ENCODE peak calls at places on chromosomes 2 and 18, in six cellular contexts. Y is WTC11, U is A549, G is endothelial cell of umbilical vein, I is K562, Z is H1. K is an unnamed sample.
A peak's percentile ranks its signal among the peaks of the same experiment; 100 is the strongest.

GRCh38 chr2:5479265-5479928 is 212.8 kb upstream of the SOX11 start:
- DNase-seq in Y (no peak), Z (no peak), U (no peak), I (no peak), G (no peak), K (no peak)

GRCh38 chr2:157476915-157477709 is 33.2 kb upstream of the CYTIP start:
- DNase-seq in I (no peak), U (no peak), Y (no peak), G (no peak), Z (no peak), K (no peak)

GRCh38 chr2:73250872-73251846 is 17.1 kb downstream of the CCT7 start:
- DNase-seq in Y (no peak), U (no peak), G (no peak), I (no peak), Z (no peak), K (no peak)

GRCh38 chr2:8805278-8806045 is 32.0 kb downstream of the KIDINS220 start:
- DNase-seq in I (peak; percentile 39), G (no peak), Z (no peak), Y (no peak), U (no peak), K (no peak)

GRCh38 chr2:54809814-54810213 is 86.4 kb downstream of the EML6 start:
- DNase-seq in G (no peak), Z (no peak), Y (no peak), I (no peak), U (peak; percentile 7), K (peak; percentile 16)

GRCh38 chr2:217687771-217688170 is 315.0 kb downstream of the TNS1 start:
- DNase-seq in G (no peak), U (no peak), I (no peak), Y (no peak), Z (no peak), K (no peak)

GRCh38 chr18:78713726-78714125 is 265.9 kb upstream of the SALL3 start:
- DNase-seq in G (no peak), I (no peak), Z (no peak), Y (no peak), U (no peak), K (no peak)

GRCh38 chr18:35571138-35571537 is 10.4 kb upstream of the GALNT1 start:
- DNase-seq in Z (no peak), G (no peak), Y (no peak), I (no peak), U (no peak), K (no peak)

GRCh38 chr2:192148620-192149321 is 46.0 kb downstream of the TMEFF2 start:
- DNase-seq in U (no peak), I (no peak), Z (no peak), G (peak; percentile 23), Y (no peak), K (no peak)

GRCh38 chr2:66846887-66847286 is 412.0 kb downstream of the MEIS1 start:
- DNase-seq in U (no peak), Y (no peak), G (no peak), Z (no peak), I (no peak), K (peak; percentile 12)

GRCh38 chr2:145095641-145096435 is 575.9 kb upstream of the ZEB2 start:
- DNase-seq in U (no peak), I (no peak), Y (no peak), Z (no peak), G (no peak), K (no peak)

GRCh38 chr18:63346031-63346430 is 21.0 kb downstream of the KDSR start:
- DNase-seq in I (no peak), Z (no peak), U (no peak), G (no peak), Y (no peak), K (no peak)

GRCh38 chr18:56515522-56515921 is 122.9 kb downstream of the TXNL1 start:
- DNase-seq in Y (no peak), U (no peak), Z (no peak), I (no peak), G (peak; percentile 4), K (no peak)

GRCh38 chr18:43869451-43870008 is 592.2 kb upstream of the SYT4 start:
- DNase-seq in Y (no peak), I (no peak), G (peak; percentile 17), Z (no peak), U (no peak), K (no peak)

GRCh38 chr18:79935098-79935480 is 16.4 kb downstream of the SLC66A2 start:
- DNase-seq in Y (no peak), U (no peak), Z (no peak), I (no peak), G (no peak), K (no peak)

GRCh38 chr18:45713239-45713638 is 10.7 kb upstream of the SLC14A1 start:
- DNase-seq in Y (no peak), I (no peak), U (no peak), G (no peak), Z (no peak), K (peak; percentile 35)

GRCh38 chr2:142306126-142306525 is 175.3 kb upstream of the LRP1B start:
- DNase-seq in U (no peak), Y (no peak), I (no peak), G (no peak), Z (no peak), K (no peak)

GRCh38 chr2:241873081-241873802 is 3.7 kb downstream of the RTP5 start:
- DNase-seq in I (no peak), G (no peak), Y (no peak), Z (no peak), U (no peak), K (no peak)

GRCh38 chr2:26605195-26605968 is 35.8 kb downstream of the CIB4 start:
- DNase-seq in U (peak; percentile 73), I (peak; percentile 60), G (peak; percentile 52), Z (peak; percentile 36), Y (peak; percentile 67), K (peak; percentile 60)

GRCh38 chr2:147916067-147916466 is 71.2 kb downstream of the ACVR2A start:
- DNase-seq in I (no peak), U (no peak), G (no peak), Y (no peak), Z (no peak), K (no peak)

GRCh38 chr18:9631814-9632496 is 17.6 kb upstream of the PPP4R1 start:
- DNase-seq in I (no peak), Y (no peak), Z (no peak), G (peak; percentile 36), U (peak; percentile 62), K (no peak)

DNA sequence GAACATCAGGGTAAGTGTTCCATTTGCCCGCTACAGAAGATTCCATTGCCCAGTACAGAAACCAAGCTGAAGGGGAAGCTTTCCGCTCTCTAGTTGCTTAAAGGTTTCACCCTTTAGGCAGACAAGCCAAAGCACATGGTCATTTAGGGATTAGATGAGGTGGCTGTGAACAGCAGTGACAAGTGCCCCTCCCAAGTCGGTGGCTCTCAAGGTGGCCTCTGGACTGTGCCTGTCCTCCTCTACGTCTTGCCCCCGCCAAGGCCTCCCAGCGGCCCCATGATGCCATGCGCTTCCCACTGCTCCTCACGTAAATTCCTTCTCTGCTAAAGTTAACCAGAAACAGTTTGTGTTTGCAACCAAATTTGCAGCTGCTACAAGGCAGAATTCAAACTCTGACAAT is 24.2 kb upstream of the PTPN4 start:
- DNase-seq in Y (no peak), G (no peak), Z (no peak), I (no peak), U (no peak), K (no peak)
- TF ChIP-seq JUN in Y (no peak), G (no peak), Z (no peak), I (no peak), U (no peak), K (no peak)

DNA sequence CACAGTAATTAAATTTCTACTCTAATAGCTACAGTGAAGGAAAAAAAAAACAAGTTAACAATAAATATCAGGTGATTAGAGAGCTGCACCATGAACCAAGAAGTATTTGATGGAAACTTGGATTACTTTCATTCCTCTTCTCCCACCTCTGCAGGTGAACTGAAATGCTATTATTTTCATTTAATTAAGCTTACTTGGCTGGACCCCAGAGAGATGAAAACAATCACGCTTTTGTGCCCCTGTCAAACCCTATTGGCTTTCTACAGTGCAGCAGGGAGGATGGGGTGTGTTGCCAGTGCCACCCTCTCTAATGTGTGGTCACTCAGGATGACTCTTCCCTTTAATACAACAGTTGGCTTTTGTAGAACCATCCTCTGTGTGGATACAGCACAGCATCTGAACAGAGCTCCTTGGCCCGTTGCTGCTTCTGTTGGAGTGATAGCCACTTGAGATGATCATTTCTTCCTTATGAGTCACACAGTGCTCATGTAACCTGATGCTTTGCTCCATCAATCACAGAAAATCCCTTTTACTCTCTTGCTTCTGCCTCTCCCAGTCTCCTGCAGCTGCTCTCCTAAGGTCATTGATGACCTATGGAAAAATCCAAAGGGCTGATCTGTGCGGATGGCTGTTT is 5.5 kb upstream of the ARL4C start:
- DNase-seq in Y (no peak), U (no peak), I (no peak), G (no peak), Z (no peak), K (no peak)
- TF ChIP-seq JUN in Y (no peak), U (no peak), I (no peak), G (no peak), Z (no peak), K (no peak)

GRCh38 chr2:19178175-19178574 is 180.2 kb downstream of the OSR1 start:
- DNase-seq in Y (no peak), Z (no peak), U (no peak), I (no peak), G (no peak), K (no peak)
- TF ChIP-seq JUN in Y (no peak), Z (no peak), U (no peak), I (no peak), G (no peak), K (no peak)

DNA sequence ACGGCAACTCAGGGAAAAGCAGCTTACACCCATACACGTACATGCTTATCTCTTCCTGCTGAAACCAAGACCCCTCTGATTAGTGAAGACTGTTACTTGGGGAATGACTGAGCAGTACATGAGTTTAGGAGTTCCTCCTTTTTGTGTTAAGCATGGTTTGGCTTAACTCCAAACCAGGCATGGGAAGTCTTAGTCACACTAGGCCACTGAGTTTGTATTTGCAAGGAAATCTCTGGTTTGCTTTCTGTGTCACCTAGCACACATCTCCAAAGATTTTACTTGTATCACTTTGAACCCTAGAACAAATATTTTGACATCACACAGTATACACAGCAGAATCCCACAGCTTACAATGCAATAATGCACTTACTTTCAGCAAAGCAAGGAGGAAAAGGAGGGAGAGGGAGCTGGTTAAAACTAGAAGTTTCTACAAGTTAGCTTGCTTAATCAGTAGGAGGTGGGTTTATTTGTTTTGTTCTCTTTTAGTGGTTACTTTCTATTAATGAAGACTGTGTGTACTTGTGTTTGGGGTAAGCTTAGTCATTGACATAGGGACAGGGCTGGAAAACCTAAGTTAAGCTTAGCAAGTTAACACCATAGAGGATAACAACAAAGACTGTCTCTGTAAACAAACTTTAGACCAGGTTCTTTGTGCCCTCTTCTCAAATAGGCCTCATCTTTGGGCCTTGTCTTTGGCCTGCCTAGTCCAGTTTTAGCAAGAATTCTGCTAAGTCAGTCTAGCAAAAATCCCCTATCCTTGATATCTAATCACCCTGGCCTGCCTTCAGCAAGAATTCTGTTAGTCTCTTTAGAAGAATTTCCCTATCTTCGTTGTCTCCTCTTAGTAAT is 219.4 kb downstream of the MREG start:
- DNase-seq in G (peak; percentile 97), I (peak; percentile 73), Z (no peak), Y (no peak), U (peak; percentile 38), K (peak; percentile 100)
- TF ChIP-seq JUN in G (peak; percentile 79), I (peak; percentile 67), Z (no peak), Y (no peak), U (peak; percentile 91), K (peak; percentile 91)

GRCh38 chr2:187689372-187689771 is 135.1 kb upstream of the TFPI start:
- DNase-seq in Z (no peak), U (peak; percentile 6), Y (no peak), I (no peak), G (peak; percentile 71), K (no peak)
- TF ChIP-seq JUN in Z (no peak), U (no peak), Y (no peak), I (no peak), G (peak; percentile 77), K (no peak)